ENCODE peak calls at places on chromosomes 12 and 14, in four cellular contexts. T is mammary epithelial cell; D is CD8-positive, alpha-beta memory T cell; K is pancreas. W is an unnamed sample. For H3K27me3 and H3K4me1, the result is how much of the 10 kb centered on the place peaks cover.

GRCh38 chr12:120234643-120235368 is 30.7 kb downstream of the PXN start:
- DNase-seq in T (peak), D (no peak), K (peak), W (peak)

GRCh38 chr12:127785535-127785934 is 481.4 kb upstream of the TMEM132C start:
- DNase-seq in T (no peak), D (no peak), K (no peak), W (no peak)

GRCh38 chr12:1842183-1842904 is 22.0 kb downstream of the LRTM2 start:
- DNase-seq in T (no peak), D (no peak), K (no peak), W (no peak)

GRCh38 chr14:73785336-73785833 is 66.2 kb upstream of the PTGR2 start:
- DNase-seq in T (peak), D (no peak), K (no peak), W (no peak)

GRCh38 chr14:52802597-52802996 is 11.2 kb upstream of the GNPNAT1 start:
- DNase-seq in T (peak), D (no peak), K (no peak), W (no peak)

GRCh38 chr14:90698379-90698869 is 117.8 kb downstream of the TTC7B start:
- DNase-seq in T (no peak), D (no peak), K (peak), W (peak)

GRCh38 chr14:54168489-54168888 is 211.9 kb upstream of the BMP4 start:
- DNase-seq in T (peak), D (no peak), K (no peak), W (no peak)

GRCh38 chr14:23910081-23910875 is 43.3 kb upstream of the DHRS4 start:
- DNase-seq in T (peak), D (no peak), K (peak), W (no peak)

GRCh38 chr12:108567974-108568652 is 5.7 kb downstream of the ISCU start:
- DNase-seq in T (no peak), D (no peak), K (no peak), W (no peak)

GRCh38 chr14:52602131-52602530 is 49.5 kb downstream of the GPR137C start:
- DNase-seq in T (no peak), D (no peak), K (no peak), W (no peak)

GRCh38 chr12:98260276-98260675 is 255.1 kb upstream of the TMPO start:
- DNase-seq in T (no peak), D (no peak), K (no peak), W (no peak)

GRCh38 chr12:98262886-98263285 is 252.5 kb upstream of the TMPO start:
- DNase-seq in T (no peak), D (no peak), K (no peak), W (no peak)

GRCh38 chr12:98256830-98257229 is 258.6 kb upstream of the TMPO start:
- DNase-seq in T (no peak), D (no peak), K (no peak), W (no peak)

GRCh38 chr12:98259667-98260066 is 255.7 kb upstream of the TMPO start:
- DNase-seq in T (no peak), D (no peak), K (no peak), W (no peak)
- H3K27me3 ChIP-seq in T (under half), D (under half), K (under half), W (under half)

GRCh38 chr12:51246254-51246853 is 7.7 kb downstream of the DAZAP2 start:
- DNase-seq in T (no peak), D (peak), K (no peak), W (no peak)
- H3K4me1 ChIP-seq in T (under half), D (under half), K (under half), W (under half)

DNA sequence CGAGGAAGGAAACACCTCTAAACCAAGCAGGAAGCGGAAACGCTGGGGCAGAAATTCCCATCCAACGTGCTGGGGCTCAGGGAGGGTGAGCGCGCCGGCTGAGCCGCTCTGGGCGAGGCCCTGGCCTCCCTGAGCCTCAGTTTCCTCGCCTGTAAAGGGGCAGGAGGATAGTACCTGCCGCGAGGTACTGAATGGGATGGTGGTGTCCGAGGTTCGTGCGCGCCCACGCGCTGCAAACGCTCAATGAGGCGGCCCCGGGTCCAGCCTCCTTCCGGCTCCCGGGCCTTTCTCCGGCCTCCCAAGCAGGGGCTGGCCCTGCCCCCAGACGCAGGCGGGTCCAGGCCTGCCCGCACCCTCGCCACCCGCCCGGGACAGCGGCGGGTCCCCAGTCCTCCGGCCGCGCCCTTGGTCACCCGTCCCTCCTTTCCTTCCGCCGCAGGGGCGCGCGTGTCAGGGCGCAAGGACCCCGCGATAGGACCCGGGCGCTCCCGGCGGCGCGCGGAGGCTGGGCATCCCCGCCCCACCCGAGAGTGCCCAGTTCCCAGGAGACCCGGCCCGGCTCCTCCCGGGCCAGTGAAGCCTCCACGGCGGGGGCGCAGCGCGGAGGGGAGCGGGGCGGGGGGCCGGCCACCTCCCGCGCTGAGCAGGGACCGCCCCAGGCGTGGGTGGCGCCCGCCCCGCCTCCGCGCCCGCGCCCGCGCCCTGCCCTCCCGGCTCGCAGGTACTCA is 533 bp downstream of the BEGAIN start:
- DNase-seq in T (peak), D (no peak), K (no peak), W (peak)
- H3K27ac ChIP-seq in T (peak), D (no peak), K (no peak), W (no peak)

GRCh38 chr14:105476937-105477658 is 2.5 kb downstream of the CRIP2 start:
- DNase-seq in T (no peak), D (no peak), K (no peak), W (peak)

GRCh38 chr14:105480165-105480564 is 5.5 kb downstream of the CRIP2 start:
- DNase-seq in T (no peak), D (no peak), K (no peak), W (no peak)

GRCh38 chr14:105479438-105480164 is 5.0 kb downstream of the CRIP2 start:
- DNase-seq in T (no peak), D (no peak), K (no peak), W (no peak)

GRCh38 chr14:105477659-105478623 is 3.3 kb downstream of the CRIP2 start:
- DNase-seq in T (no peak), D (peak), K (no peak), W (peak)

GRCh38 chr14:105478624-105479305 is 4.1 kb downstream of the CRIP2 start:
- DNase-seq in T (no peak), D (no peak), K (no peak), W (no peak)
- H3K27me3 ChIP-seq in T (under half), D (under half), K (under half), W (under half)

GRCh38 chr12:6961695-6962284 is 8.7 kb downstream of the PHB2 start:
- DNase-seq in T (peak), D (no peak), K (peak), W (peak)

GRCh38 chr12:6959376-6960290 is 8.5 kb downstream of the PTPN6 start:
- DNase-seq in T (no peak), D (no peak), K (no peak), W (no peak)

GRCh38 chr12:6960291-6961277 is 9.4 kb downstream of the PTPN6 start:
- DNase-seq in T (no peak), D (no peak), K (no peak), W (no peak)

GRCh38 chr12:6962285-6963015 is 8.0 kb downstream of the PHB2 start:
- DNase-seq in T (no peak), D (no peak), K (peak), W (no peak)

GRCh38 chr12:6961278-6961694 is 9.2 kb downstream of the PHB2 start:
- DNase-seq in T (peak), D (peak), K (peak), W (peak)
- H3K4me1 ChIP-seq in T (under half), D (half or more), K (under half), W (under half)